ENCODE peak calls at places on chromosomes 7 and 10, in nine cellular contexts. B is PC-9, Y is upper lobe of right lung, N is IMR-90, Q is H1, L is fibroblast of pulmonary artery, H is WERI-Rb-1, F is endothelial cell, O is breast epithelium. T is an unnamed sample.

GRCh38 chr10:116270691-116271592 is 2.1 kb downstream of the GFRA1 start:
- DNase-seq in H (no peak), Q (peak), B (no peak), N (peak), Y (no peak), F (peak), O (peak), L (no peak), T (no peak)

GRCh38 chr10:72242675-72243074 is 26.6 kb upstream of the ASCC1 start:
- DNase-seq in L (peak), O (no peak), H (no peak), Q (no peak), N (no peak), Y (peak), F (peak), B (no peak), T (no peak)

GRCh38 chr7:48350515-48350914 is 179.3 kb downstream of the ABCA13 start:
- DNase-seq in Q (no peak), L (no peak), H (no peak), N (no peak), F (no peak), Y (no peak), O (no peak), B (no peak), T (no peak)

GRCh38 chr7:36600314-36600682 is 124.0 kb downstream of the AOAH start:
- DNase-seq in Q (no peak), B (no peak), F (no peak), L (no peak), O (no peak), H (no peak), N (no peak), Y (no peak), T (no peak)

GRCh38 chr7:14457567-14458453 is 444.7 kb downstream of the DGKB start:
- DNase-seq in B (peak), O (peak), N (peak), Q (peak), H (peak), L (peak), F (peak), Y (peak), T (peak)

GRCh38 chr7:12737364-12737763 is 49.9 kb downstream of the ARL4A start:
- DNase-seq in O (no peak), N (no peak), Q (no peak), L (no peak), Y (no peak), B (no peak), H (no peak), F (no peak), T (no peak)

GRCh38 chr7:115546790-115547189 is 483.8 kb downstream of the TFEC start:
- DNase-seq in L (no peak), B (no peak), Y (no peak), F (no peak), N (peak), O (no peak), H (no peak), Q (no peak), T (no peak)

GRCh38 chr10:69362471-69362954 is 54.2 kb downstream of the TACR2 start:
- DNase-seq in B (peak), N (peak), Q (no peak), Y (peak), F (no peak), O (peak), L (peak), H (peak), T (peak)

GRCh38 chr10:33187427-33187999 is 147.0 kb downstream of the NRP1 start:
- DNase-seq in B (no peak), Y (no peak), Q (no peak), O (no peak), N (no peak), H (no peak), L (no peak), F (no peak), T (no peak)

GRCh38 chr7:92178928-92179373 is at the start of gene LRRD1:
- DNase-seq in L (peak), Y (peak), B (peak), F (peak), Q (peak), N (peak), O (peak), H (peak), T (peak)

GRCh38 chr7:124276005-124276606 is 243.2 kb upstream of the TMEM229A start:
- DNase-seq in Q (peak), Y (no peak), L (peak), H (peak), B (no peak), N (peak), F (peak), O (no peak), T (no peak)

GRCh38 chr7:80918406-80918805 is 445 bp downstream of the SEMA3C start:
- DNase-seq in H (no peak), N (no peak), Y (no peak), L (no peak), Q (no peak), O (no peak), F (no peak), B (peak), T (no peak)

GRCh38 chr10:91416339-91416868 is 6.3 kb downstream of the HECTD2 start:
- DNase-seq in O (no peak), Y (no peak), F (no peak), L (no peak), Q (no peak), N (no peak), H (no peak), B (no peak), T (no peak)

GRCh38 chr7:47525066-47525623 is 56.8 kb downstream of the TNS3 start:
- DNase-seq in B (no peak), Q (no peak), H (no peak), N (no peak), O (no peak), F (no peak), L (no peak), Y (peak), T (no peak)

GRCh38 chr7:91557789-91558396 is 293.7 kb downstream of the FZD1 start:
- DNase-seq in B (peak), Q (no peak), F (no peak), Y (no peak), L (peak), N (peak), H (no peak), O (no peak), T (no peak)

GRCh38 chr10:22301193-22301592 is 15.0 kb upstream of the COMMD3 start:
- DNase-seq in B (no peak), L (no peak), N (no peak), Q (no peak), H (peak), F (no peak), O (no peak), Y (no peak), T (no peak)

GRCh38 chr7:39540320-39540719 is 25.9 kb upstream of the YAE1 start:
- DNase-seq in N (no peak), O (no peak), Y (no peak), L (no peak), Q (no peak), B (no peak), H (no peak), F (no peak), T (no peak)

GRCh38 chr10:44950326-44951225 is 9.0 kb upstream of the RASSF4 start:
- DNase-seq in Y (no peak), L (no peak), B (no peak), F (no peak), O (no peak), H (no peak), Q (peak), N (no peak), T (no peak)

GRCh38 chr10:8042864-8043568 is 11.5 kb upstream of the GATA3 start:
- DNase-seq in B (no peak), Y (no peak), F (peak), L (no peak), Q (peak), N (no peak), O (no peak), H (no peak), T (no peak)

GRCh38 chr7:85695041-85695990 is 508.5 kb upstream of the SEMA3D start:
- DNase-seq in B (peak), Y (no peak), Q (no peak), L (peak), H (no peak), N (peak), O (no peak), F (no peak), T (no peak)

GRCh38 chr7:98875501-98875900 is 2.8 kb upstream of the TRRAP start:
- DNase-seq in L (no peak), O (no peak), B (no peak), H (no peak), Q (no peak), Y (peak), F (no peak), N (no peak), T (no peak)

GRCh38 chr7:138679793-138680192 is 21.4 kb downstream of the SVOPL start:
- DNase-seq in B (no peak), N (no peak), Q (no peak), F (no peak), L (no peak), H (no peak), O (no peak), Y (no peak), T (no peak)

GRCh38 chr10:112898540-112899395 is 51.3 kb upstream of the TCF7L2 start:
- DNase-seq in Y (no peak), B (no peak), O (no peak), H (peak), Q (peak), F (peak), N (peak), L (peak), T (no peak)

GRCh38 chr10:71473671-71474599 is 77.2 kb downstream of the CDH23 start:
- DNase-seq in L (no peak), H (no peak), B (no peak), N (no peak), Q (no peak), F (no peak), Y (no peak), O (no peak), T (no peak)

GRCh38 chr10:73998623-73999622 is 1.0 kb downstream of the VCL start:
- DNase-seq in Y (peak), Q (peak), N (peak), L (peak), B (peak), F (peak), H (peak), O (peak), T (no peak)
- TF ChIP-seq CTCF in Y (peak), Q (peak), N (peak), L (peak), B (peak), F (no peak), H (peak), O (peak), T (peak)

GRCh38 chr10:80945267-80945880 is 407.7 kb downstream of the SH2D4B start:
- DNase-seq in Q (no peak), Y (no peak), F (peak), H (peak), N (no peak), O (no peak), L (no peak), B (no peak), T (no peak)
- TF ChIP-seq CTCF in Q (peak), Y (peak), F (no peak), H (peak), N (peak), O (no peak), L (no peak), B (peak), T (peak)

GRCh38 chr7:140078392-140078791 is 15.6 kb upstream of the PARP12 start:
- DNase-seq in B (no peak), O (no peak), Q (no peak), L (no peak), F (no peak), H (no peak), Y (no peak), N (no peak), T (no peak)

GRCh38 chr7:140081774-140082425 is 19.1 kb upstream of the PARP12 start:
- DNase-seq in O (no peak), N (no peak), B (no peak), F (no peak), Y (peak), L (no peak), Q (no peak), H (no peak), T (no peak)

GRCh38 chr7:140080919-140081318 is 18.2 kb upstream of the PARP12 start:
- DNase-seq in L (no peak), F (no peak), Q (no peak), O (no peak), B (no peak), N (no peak), H (no peak), Y (no peak), T (no peak)

GRCh38 chr7:140082770-140083169 is 20.0 kb upstream of the PARP12 start:
- DNase-seq in N (no peak), Q (no peak), O (no peak), L (no peak), H (no peak), F (no peak), Y (peak), B (no peak), T (no peak)

DNA sequence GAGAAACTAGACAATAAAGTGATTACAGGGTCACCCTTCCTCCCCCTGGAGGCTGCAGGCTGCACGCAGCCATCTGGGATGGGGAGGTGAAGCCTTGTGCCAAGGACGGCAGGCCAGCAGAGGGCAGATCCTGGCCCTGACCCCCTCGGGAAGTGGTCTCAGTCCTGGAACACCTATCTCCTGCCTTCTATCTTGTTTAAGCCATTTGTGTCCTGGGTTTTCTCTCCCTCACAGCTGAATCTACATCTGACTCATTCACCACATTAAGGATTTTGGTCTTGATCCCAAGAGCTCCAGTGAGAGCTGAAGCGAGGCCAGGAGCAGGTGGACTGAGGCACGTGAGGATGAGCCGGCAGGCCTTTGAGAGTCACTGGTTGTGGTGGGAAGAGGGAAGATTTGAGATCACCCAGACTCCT is 16.4 kb upstream of the PARP12 start:
- DNase-seq in Q (peak), N (peak), O (no peak), F (peak), Y (no peak), H (peak), B (no peak), L (peak), T (no peak)
- TF ChIP-seq CTCF in Q (peak), N (peak), O (no peak), F (peak), Y (peak), H (peak), B (peak), L (peak), T (no peak)

DNA sequence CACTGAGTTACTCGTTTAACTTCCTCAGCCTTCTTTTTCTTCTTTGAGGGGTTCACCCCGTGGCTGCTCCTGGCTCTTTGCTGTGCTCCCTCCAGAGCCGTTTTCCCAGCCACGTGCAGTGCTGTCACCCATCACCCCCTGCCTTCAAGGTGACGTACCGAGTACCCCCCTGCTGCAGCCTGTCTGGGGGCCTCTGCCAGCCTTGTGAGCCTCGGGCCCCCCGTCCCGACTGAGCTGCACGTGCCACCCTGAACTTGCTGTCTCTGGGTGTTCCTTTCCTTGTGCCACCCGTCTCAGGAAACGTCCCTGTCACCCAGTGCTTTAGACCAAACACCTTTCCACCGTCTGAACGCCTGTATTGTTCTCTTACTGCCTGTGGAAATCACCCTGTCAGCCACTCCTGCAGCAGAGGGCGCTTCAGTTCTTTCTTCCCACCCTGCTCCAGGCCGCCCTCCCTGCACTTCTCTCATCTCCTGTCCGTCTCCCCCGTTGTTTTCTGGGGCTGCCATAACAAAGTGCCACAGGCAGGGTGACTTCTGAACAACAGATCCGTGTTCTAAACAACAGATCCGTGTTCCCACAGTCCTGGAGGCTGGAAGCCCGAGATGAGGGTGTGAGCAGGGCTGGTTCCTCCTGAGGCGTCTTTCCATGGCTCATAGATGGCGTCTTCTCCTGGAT is 44.6 kb downstream of the WDR37 start:
- DNase-seq in B (no peak), Y (no peak), N (no peak), Q (peak), L (no peak), H (no peak), O (peak), F (peak), T (no peak)
- TF ChIP-seq CTCF in B (no peak), Y (no peak), N (no peak), Q (peak), L (no peak), H (no peak), O (no peak), F (no peak), T (no peak)

DNA sequence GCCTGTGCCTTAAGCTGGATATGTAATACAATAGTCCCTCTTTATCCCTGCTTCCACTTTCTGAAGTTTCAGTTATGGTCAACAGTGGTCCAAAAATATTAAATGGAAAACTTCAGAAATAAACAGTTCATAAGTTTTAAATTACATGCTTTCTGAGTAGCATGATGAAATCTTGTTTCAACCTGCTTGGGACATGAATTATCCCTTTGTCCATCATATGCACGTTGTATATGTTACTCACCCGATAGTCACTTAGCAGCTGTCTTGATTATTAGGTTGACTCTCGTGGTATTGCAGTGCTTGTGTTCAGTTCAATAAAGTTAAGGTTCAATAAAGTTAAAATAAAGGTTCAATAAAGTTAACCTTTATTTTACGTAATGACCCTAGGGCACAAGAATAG is 25.5 kb downstream of the C1GALT1 start:
- DNase-seq in H (no peak), F (no peak), Y (no peak), L (no peak), B (no peak), Q (no peak), N (peak), O (no peak), T (no peak)
- TF ChIP-seq CTCF in H (no peak), F (no peak), Y (no peak), L (no peak), B (no peak), Q (no peak), N (no peak), O (no peak), T (no peak)

GRCh38 chr7:44463169-44463808 is 27.2 kb downstream of the NUDCD3 start:
- DNase-seq in L (peak), Y (no peak), F (no peak), B (no peak), H (no peak), Q (no peak), N (no peak), O (no peak), T (no peak)
- TF ChIP-seq CTCF in L (peak), Y (peak), F (peak), B (peak), H (peak), Q (peak), N (peak), O (no peak), T (no peak)

DNA sequence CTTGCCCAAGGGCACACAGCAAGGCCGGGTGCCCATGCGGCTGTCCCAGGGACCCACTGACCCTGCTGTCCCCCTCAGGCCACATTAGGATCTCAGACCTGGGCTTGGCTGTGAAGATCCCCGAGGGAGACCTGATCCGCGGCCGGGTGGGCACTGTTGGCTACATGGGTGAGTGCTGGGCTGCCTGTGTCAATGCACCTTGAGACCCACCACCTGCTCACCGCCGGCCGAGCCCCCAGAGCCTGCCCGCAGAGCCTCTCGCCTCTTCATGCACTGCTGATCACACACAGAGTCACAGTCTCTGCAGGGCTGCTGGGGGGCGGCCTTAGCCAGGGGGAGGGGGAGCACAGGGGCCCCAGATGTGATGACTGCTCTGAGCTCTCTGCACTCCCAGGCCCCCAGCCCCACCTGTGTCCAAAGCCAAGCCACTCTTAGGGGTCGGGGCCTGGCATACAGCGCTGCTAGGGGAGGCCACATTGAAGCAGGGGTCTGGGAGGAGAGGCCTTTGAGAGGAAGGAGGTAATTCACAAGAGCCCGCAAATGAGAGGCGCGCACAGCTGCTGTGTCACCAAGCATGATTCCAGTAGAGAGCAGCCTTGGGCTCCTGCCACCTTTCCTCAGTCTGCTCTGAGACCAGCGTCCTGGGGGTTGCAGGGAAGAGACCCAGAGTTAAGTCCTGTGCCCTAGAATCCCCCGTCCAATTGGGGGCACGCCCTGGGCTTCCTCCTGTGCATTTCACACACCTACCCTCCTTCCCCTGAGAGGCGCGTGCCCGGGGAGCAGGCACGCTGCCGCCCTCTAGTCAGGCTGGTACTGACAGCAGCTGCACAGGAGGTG is 100.4 kb downstream of the RGS10 start:
- DNase-seq in O (no peak), L (no peak), Q (no peak), F (no peak), B (no peak), Y (peak), N (no peak), H (no peak), T (no peak)
- TF ChIP-seq CTCF in O (no peak), L (no peak), Q (no peak), F (no peak), B (no peak), Y (no peak), N (no peak), H (no peak), T (peak)

T was measured in D721Med.